ENCODE peak calls at places on chromosomes 11 and 22, in eight cellular contexts. A is RPMI7951, R is astrocyte of the cerebellum, V is HTR-8/SVneo, E is tibial nerve, X is glomerular endothelial cell, M is A549, P is RWPE1. Z is an unnamed sample.

GRCh38 chr11:10793470-10794255 is 15.1 kb downstream of the EIF4G2 start:
- DNase-seq in A (no peak), R (no peak), V (no peak), E (no peak), X (no peak), M (no peak), P (no peak), Z (no peak)

GRCh38 chr22:46974077-46974476 is 211.6 kb downstream of the TBC1D22A start:
- DNase-seq in A (no peak), R (no peak), V (no peak), E (no peak), X (no peak), M (no peak), P (no peak), Z (no peak)

GRCh38 chr11:110093407-110094297 is 460 bp downstream of the ZC3H12C start:
- DNase-seq in A (peak; percentile 62), R (peak; percentile 48), V (peak; percentile 57), E (peak; percentile 39), X (no peak), M (no peak), P (peak; percentile 36), Z (peak; percentile 59)

GRCh38 chr22:45376703-45377102 is 36.7 kb downstream of the SMC1B start:
- DNase-seq in A (no peak), R (no peak), V (no peak), E (peak; percentile 48), X (no peak), M (no peak), P (no peak), Z (no peak)

GRCh38 chr11:848988-849824 is 6.6 kb downstream of the TSPAN4 start:
- DNase-seq in A (no peak), R (no peak), V (no peak), E (no peak), X (no peak), M (no peak), P (no peak), Z (no peak)

GRCh38 chr11:129324533-129325175 is 51.0 kb upstream of the BARX2 start:
- DNase-seq in A (no peak), R (no peak), V (no peak), E (peak; percentile 15), X (no peak), M (peak; percentile 55), P (no peak), Z (no peak)

GRCh38 chr11:17414317-17414737 is 25.9 kb upstream of the KCNJ11 start:
- DNase-seq in A (no peak), R (no peak), V (no peak), E (no peak), X (no peak), M (no peak), P (no peak), Z (no peak)

GRCh38 chr11:17736921-17737817 is 2.6 kb downstream of the KCNC1 start:
- DNase-seq in A (no peak), R (no peak), V (no peak), E (no peak), X (no peak), M (no peak), P (no peak), Z (no peak)

GRCh38 chr11:94933225-94934130 is 39.9 kb downstream of the CWC15 start:
- DNase-seq in A (peak; percentile 93), R (peak; percentile 84), V (peak; percentile 55), E (peak; percentile 34), X (no peak), M (no peak), P (no peak), Z (peak; percentile 11)

GRCh38 chr11:128802358-128802981 is 64.6 kb downstream of the KCNJ1 start:
- DNase-seq in A (peak; percentile 71), R (no peak), V (peak; percentile 17), E (no peak), X (no peak), M (peak; percentile 43), P (peak; percentile 36), Z (peak; percentile 31)

GRCh38 chr11:75450826-75451783 is 18.1 kb upstream of the KLHL35 start:
- DNase-seq in A (no peak), R (no peak), V (no peak), E (no peak), X (no peak), M (peak; percentile 28), P (no peak), Z (no peak)

GRCh38 chr11:30230714-30231113 is at the start of gene FSHB:
- DNase-seq in A (no peak), R (no peak), V (no peak), E (no peak), X (no peak), M (no peak), P (no peak), Z (no peak)

GRCh38 chr11:92380882-92381281 is 156.3 kb downstream of the FAT3 start:
- DNase-seq in A (peak; percentile 47), R (peak; percentile 28), V (no peak), E (no peak), X (no peak), M (no peak), P (peak; percentile 67), Z (no peak)

GRCh38 chr11:111512296-111513239 is at the start of gene BTG4:
- DNase-seq in A (peak; percentile 44), R (no peak), V (no peak), E (no peak), X (no peak), M (peak; percentile 16), P (no peak), Z (no peak)

GRCh38 chr11:120738516-120739046 is 227.0 kb downstream of the GRIK4 start:
- DNase-seq in A (no peak), R (no peak), V (no peak), E (no peak), X (no peak), M (no peak), P (no peak), Z (no peak)

GRCh38 chr11:130622126-130622525 is 173.7 kb downstream of the ADAMTS15 start:
- DNase-seq in A (no peak), R (no peak), V (no peak), E (no peak), X (no peak), M (no peak), P (no peak), Z (no peak)

GRCh38 chr11:72808415-72808814 is 5.8 kb upstream of the ATG16L2 start:
- DNase-seq in A (no peak), R (no peak), V (no peak), E (no peak), X (no peak), M (no peak), P (no peak), Z (no peak)

GRCh38 chr11:95147364-95147905 is 57.8 kb downstream of the ENDOD1 start:
- DNase-seq in A (peak; percentile 94), R (peak; percentile 68), V (peak; percentile 71), E (no peak), X (peak; percentile 55), M (peak; percentile 30), P (peak; percentile 85), Z (peak; percentile 91)

GRCh38 chr22:29259253-29259899 is 8.4 kb downstream of the RHBDD3 start:
- DNase-seq in A (no peak), R (no peak), V (no peak), E (no peak), X (no peak), M (peak; percentile 34), P (no peak), Z (peak; percentile 37)

GRCh38 chr11:43898574-43898973 is 17.9 kb downstream of the ALKBH3 start:
- DNase-seq in A (no peak), R (no peak), V (no peak), E (no peak), X (peak; percentile 63), M (no peak), P (no peak), Z (no peak)

GRCh38 chr11:6315811-6316425 is 4.4 kb downstream of the CAVIN3 start:
- DNase-seq in A (peak; percentile 64), R (no peak), V (peak; percentile 69), E (peak; percentile 53), X (no peak), M (peak; percentile 82), P (peak; percentile 73), Z (peak; percentile 75)

GRCh38 chr22:50699754-50700386 is 27.2 kb downstream of the SHANK3 start:
- DNase-seq in A (no peak), R (no peak), V (no peak), E (no peak), X (no peak), M (no peak), P (no peak), Z (no peak)

GRCh38 chr11:37689951-37690350 is 1091.9 kb upstream of the RAG2 start:
- DNase-seq in A (no peak), R (no peak), V (no peak), E (no peak), X (no peak), M (no peak), P (no peak), Z (no peak)

GRCh38 chr11:69292221-69292648 is 1.7 kb upstream of the MYEOV start:
- DNase-seq in A (no peak), R (no peak), V (no peak), E (no peak), X (no peak), M (no peak), P (no peak), Z (no peak)

GRCh38 chr11:95138448-95138847 is 48.8 kb downstream of the ENDOD1 start:
- DNase-seq in A (no peak), R (no peak), V (no peak), E (no peak), X (no peak), M (no peak), P (no peak), Z (no peak)

GRCh38 chr11:34356576-34356917 is 1.3 kb downstream of the ABTB2 start:
- DNase-seq in A (peak; percentile 60), R (no peak), V (no peak), E (no peak), X (no peak), M (no peak), P (peak; percentile 20), Z (peak; percentile 67)

Z was measured in RKO.